ENCODE peak calls at places on chromosomes 5 and 9, in five cellular contexts. H, W, U, Y and T are unnamed samples.

GRCh38 chr5:139141841-139142240 is 56.3 kb downstream of the SIL1 start:
- DNase-seq in H (peak; percentile 87), W (no peak), U (peak; percentile 85), Y (peak; percentile 92), T (peak; percentile 90)

GRCh38 chr9:3528466-3528865 is 2.7 kb upstream of the RFX3 start:
- DNase-seq in H (no peak), W (no peak), U (no peak), Y (no peak), T (no peak)

GRCh38 chr9:96453625-96454024 is 3.7 kb downstream of the HABP4 start:
- DNase-seq in H (no peak), W (peak; percentile 75), U (no peak), Y (peak; percentile 24), T (peak; percentile 31)

GRCh38 chr5:171207256-171207866 is 101.7 kb upstream of the TLX3 start:
- DNase-seq in H (no peak), W (peak; percentile 52), U (no peak), Y (no peak), T (peak; percentile 72)

GRCh38 chr9:127792417-127793031 is 6.7 kb downstream of the CDK9 start:
- DNase-seq in H (no peak), W (no peak), U (no peak), Y (no peak), T (no peak)

GRCh38 chr9:135218331-135219225 is 131.1 kb downstream of the OLFM1 start:
- DNase-seq in H (no peak), W (no peak), U (peak; percentile 56), Y (peak; percentile 23), T (no peak)

GRCh38 chr5:138972230-138972629 is 97.1 kb upstream of the LRRTM2 start:
- DNase-seq in H (no peak), W (no peak), U (no peak), Y (peak; percentile 31), T (no peak)

GRCh38 chr5:109905906-109906305 is 216.2 kb downstream of the MAN2A1 start:
- DNase-seq in H (no peak), W (no peak), U (no peak), Y (no peak), T (no peak)

GRCh38 chr5:173499471-173500212 is 116.8 kb downstream of the BOD1 start:
- DNase-seq in H (peak; percentile 83), W (no peak), U (no peak), Y (peak; percentile 93), T (no peak)

GRCh38 chr5:168920019-168920813 is 341.0 kb upstream of the PANK3 start:
- DNase-seq in H (no peak), W (no peak), U (no peak), Y (no peak), T (no peak)

GRCh38 chr9:119074017-119074416 is 295.2 kb downstream of the BRINP1 start:
- DNase-seq in H (no peak), W (no peak), U (no peak), Y (no peak), T (no peak)

GRCh38 chr5:172747471-172747870 is 23.5 kb downstream of the DUSP1 start:
- DNase-seq in H (no peak), W (no peak), U (peak; percentile 24), Y (no peak), T (no peak)

GRCh38 chr5:160621503-160621902 is 199.8 kb downstream of the PTTG1 start:
- DNase-seq in H (no peak), W (no peak), U (no peak), Y (no peak), T (no peak)

GRCh38 chr9:119701651-119702050 is 332.4 kb upstream of the BRINP1 start:
- DNase-seq in H (no peak), W (no peak), U (no peak), Y (no peak), T (no peak)

GRCh38 chr9:129574911-129575574 is 45.9 kb downstream of the C9orf50 start:
- DNase-seq in H (no peak), W (no peak), U (no peak), Y (no peak), T (no peak)

GRCh38 chr9:136316896-136317676 is 10.3 kb upstream of the GPSM1 start:
- DNase-seq in H (no peak), W (no peak), U (no peak), Y (no peak), T (no peak)

GRCh38 chr5:1788828-1789227 is 10.8 kb downstream of the MRPL36 start:
- DNase-seq in H (no peak), W (no peak), U (peak; percentile 30), Y (no peak), T (no peak)

GRCh38 chr9:79945495-79945894 is 373.7 kb downstream of the TLE4 start:
- DNase-seq in H (no peak), W (no peak), U (no peak), Y (no peak), T (peak; percentile 8)

GRCh38 chr9:37066139-37066725 is 32.2 kb upstream of the PAX5 start:
- DNase-seq in H (no peak), W (no peak), U (no peak), Y (no peak), T (no peak)

GRCh38 chr5:96997265-96997859 is 61.5 kb downstream of the LNPEP start:
- DNase-seq in H (no peak), W (peak; percentile 8), U (no peak), Y (peak; percentile 13), T (peak; percentile 66)

GRCh38 chr5:116063950-116064349 is 20.9 kb upstream of the COMMD10 start:
- DNase-seq in H (no peak), W (no peak), U (no peak), Y (no peak), T (no peak)

GRCh38 chr5:132258102-132259060 is 885 bp downstream of the PDLIM4 start:
- DNase-seq in H (no peak), W (no peak), U (peak; percentile 85), Y (no peak), T (peak; percentile 68)

GRCh38 chr5:138632900-138633489 is 57.8 kb upstream of the HSPA9 start:
- DNase-seq in H (peak; percentile 52), W (peak; percentile 66), U (peak; percentile 80), Y (peak; percentile 63), T (peak; percentile 92)

GRCh38 chr9:87673446-87674109 is 52.3 kb upstream of the CTSL start:
- DNase-seq in H (peak; percentile 70), W (no peak), U (no peak), Y (peak; percentile 64), T (no peak)

GRCh38 chr5:158435161-158435616 is 576.2 kb upstream of the CLINT1 start:
- DNase-seq in H (no peak), W (no peak), U (no peak), Y (no peak), T (no peak)

GRCh38 chr9:8297047-8297446 is 497.5 kb upstream of the DMAC1 start:
- DNase-seq in H (no peak), W (no peak), U (no peak), Y (no peak), T (no peak)

GRCh38 chr5:74595143-74595915 is 45.2 kb downstream of the ENC1 start:
- DNase-seq in H (no peak), W (no peak), U (no peak), Y (peak; percentile 51), T (peak; percentile 89)

GRCh38 chr9:89799766-89800165 is 195.0 kb downstream of the GADD45G start:
- DNase-seq in H (no peak), W (no peak), U (no peak), Y (no peak), T (no peak)

GRCh38 chr9:89797970-89798369 is 193.2 kb downstream of the GADD45G start:
- DNase-seq in H (peak; percentile 33), W (no peak), U (no peak), Y (peak; percentile 23), T (no peak)

GRCh38 chr9:89797255-89797654 is 192.4 kb downstream of the GADD45G start:
- DNase-seq in H (no peak), W (no peak), U (no peak), Y (no peak), T (no peak)

GRCh38 chr9:89799221-89799620 is 194.4 kb downstream of the GADD45G start:
- DNase-seq in H (no peak), W (no peak), U (no peak), Y (no peak), T (no peak)

GRCh38 chr9:89798546-89799120 is 193.8 kb downstream of the GADD45G start:
- DNase-seq in H (no peak), W (no peak), U (no peak), Y (no peak), T (no peak)
- H3K27ac ChIP-seq in H (no peak overlapping the region), W (no peak overlapping the region), U (no peak overlapping the region), Y (no peak overlapping the region), T (no peak overlapping the region)

DNA sequence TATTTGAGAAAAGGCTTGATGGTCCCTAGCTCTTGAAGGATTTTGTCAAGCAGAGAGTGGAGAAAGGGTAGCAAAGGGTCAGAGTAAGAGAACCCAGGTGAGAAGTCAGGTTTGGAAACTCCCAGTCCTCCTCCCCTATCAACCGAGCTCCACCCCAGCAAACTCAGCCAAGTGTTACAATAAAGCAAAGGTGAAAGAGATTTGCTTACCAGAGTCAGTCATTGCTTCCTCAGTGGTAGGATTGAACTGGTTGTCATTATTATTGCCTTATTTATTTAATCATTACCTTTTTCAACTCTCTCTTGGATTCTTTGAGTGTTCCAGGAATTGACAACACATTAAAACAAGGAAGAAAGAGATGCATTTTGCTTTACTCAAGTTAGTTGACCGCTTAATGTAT is 80.5 kb downstream of the RFK start:
- DNase-seq in H (no peak), W (no peak), U (no peak), Y (no peak), T (no peak)
- TF ChIP-seq POLR2A in H (no peak), W (no peak), U (no peak), Y (no peak), T (no peak)

GRCh38 chr5:143397302-143398052 is 6.0 kb downstream of the NR3C1 start:
- DNase-seq in H (no peak), W (no peak), U (no peak), Y (no peak), T (peak; percentile 24)

GRCh38 chr5:143395638-143396352 is 7.7 kb downstream of the NR3C1 start:
- DNase-seq in H (no peak), W (no peak), U (no peak), Y (no peak), T (no peak)

GRCh38 chr5:143398053-143398355 is 5.5 kb downstream of the NR3C1 start:
- DNase-seq in H (no peak), W (no peak), U (no peak), Y (no peak), T (peak; percentile 30)

GRCh38 chr5:143398451-143399237 is 4.8 kb downstream of the NR3C1 start:
- DNase-seq in H (no peak), W (no peak), U (no peak), Y (no peak), T (peak; percentile 42)

GRCh38 chr5:143396353-143396940 is 7.0 kb downstream of the NR3C1 start:
- DNase-seq in H (no peak), W (no peak), U (no peak), Y (no peak), T (peak; percentile 13)
- H3K27ac ChIP-seq in H (no peak overlapping the region), W (peak overlapping the region; percentile 66), U (no peak overlapping the region), Y (no peak overlapping the region), T (no peak overlapping the region)

DNA sequence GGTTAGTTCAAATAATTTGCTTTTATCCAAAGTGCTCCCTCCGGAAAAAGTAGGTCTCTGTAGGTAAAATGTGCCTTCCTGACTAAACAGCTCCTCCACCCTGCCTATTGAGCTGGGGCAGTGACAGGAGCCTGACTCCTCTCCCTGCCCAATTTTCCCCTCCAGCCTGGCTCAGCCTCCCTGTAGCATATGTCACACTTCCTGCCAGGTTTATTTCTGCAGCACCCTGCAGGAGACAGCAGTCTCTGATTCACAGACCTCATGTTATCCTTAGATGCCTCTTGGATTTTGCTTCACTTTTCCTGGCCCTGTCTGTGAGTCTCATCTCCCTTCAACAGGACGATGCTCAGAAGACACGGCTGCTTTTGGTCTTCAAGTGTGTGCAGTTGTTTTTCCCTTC is 33.5 kb downstream of the SLC36A1 start:
- DNase-seq in H (no peak), W (no peak), U (no peak), Y (no peak), T (no peak)
- TF ChIP-seq POLR2A in H (no peak), W (no peak), U (no peak), Y (no peak), T (no peak)